ENCODE peak calls at places on chromosomes 1 and 21, in nine cellular contexts. One of them, this sample, is unnamed.

GRCh38 chr1:150543500-150544143 is 5.6 kb upstream of the ADAMTSL4 start:
- DNase-seq in PC-3: no peak
- DNase-seq in AG04450: no peak
- DNase-seq in Panc1: no peak
- DNase-seq in lower lobe of right lung: no peak
- DNase-seq in heart right ventricle: peak; percentile 52
- DNase-seq in uterus: no peak
- DNase-seq in psoas muscle: peak; percentile 82
- DNase-seq in lung: no peak
- DNase-seq in this sample: peak; percentile 83

GRCh38 chr1:207876129-207876528 is 34.8 kb downstream of the CD34 start:
- DNase-seq in PC-3: no peak
- DNase-seq in AG04450: no peak
- DNase-seq in Panc1: no peak
- DNase-seq in lower lobe of right lung: no peak
- DNase-seq in heart right ventricle: no peak
- DNase-seq in uterus: no peak
- DNase-seq in psoas muscle: no peak
- DNase-seq in lung: no peak
- DNase-seq in this sample: no peak

GRCh38 chr1:177246710-177247588 is 76.2 kb downstream of the BRINP2 start:
- DNase-seq in PC-3: peak; percentile 48
- DNase-seq in AG04450: no peak
- DNase-seq in Panc1: no peak
- DNase-seq in lower lobe of right lung: no peak
- DNase-seq in heart right ventricle: no peak
- DNase-seq in uterus: no peak
- DNase-seq in psoas muscle: no peak
- DNase-seq in lung: no peak
- DNase-seq in this sample: no peak

GRCh38 chr1:6347641-6348487 is 45.7 kb downstream of the ACOT7 start:
- DNase-seq in PC-3: peak; percentile 63
- DNase-seq in AG04450: no peak
- DNase-seq in Panc1: peak; percentile 22
- DNase-seq in lower lobe of right lung: no peak
- DNase-seq in heart right ventricle: no peak
- DNase-seq in uterus: no peak
- DNase-seq in psoas muscle: no peak
- DNase-seq in lung: no peak
- DNase-seq in this sample: no peak

GRCh38 chr1:3514404-3514803 is 59.9 kb downstream of the ARHGEF16 start:
- DNase-seq in PC-3: no peak
- DNase-seq in AG04450: no peak
- DNase-seq in Panc1: no peak
- DNase-seq in lower lobe of right lung: no peak
- DNase-seq in heart right ventricle: no peak
- DNase-seq in uterus: no peak
- DNase-seq in psoas muscle: no peak
- DNase-seq in lung: no peak
- DNase-seq in this sample: no peak

GRCh38 chr1:46446646-46447498 is 42.8 kb upstream of the DMBX1 start:
- DNase-seq in PC-3: peak; percentile 84
- DNase-seq in AG04450: peak; percentile 10
- DNase-seq in Panc1: peak; percentile 58
- DNase-seq in lower lobe of right lung: peak; percentile 85
- DNase-seq in heart right ventricle: peak; percentile 78
- DNase-seq in uterus: peak; percentile 56
- DNase-seq in psoas muscle: peak; percentile 71
- DNase-seq in lung: peak; percentile 78
- DNase-seq in this sample: peak; percentile 93

GRCh38 chr1:177744906-177745305 is 225.0 kb downstream of the SEC16B start:
- DNase-seq in PC-3: no peak
- DNase-seq in AG04450: no peak
- DNase-seq in Panc1: no peak
- DNase-seq in lower lobe of right lung: no peak
- DNase-seq in heart right ventricle: no peak
- DNase-seq in uterus: no peak
- DNase-seq in psoas muscle: no peak
- DNase-seq in lung: no peak
- DNase-seq in this sample: no peak

GRCh38 chr1:42529724-42530161 is 66.7 kb downstream of the CCDC30 start:
- DNase-seq in PC-3: peak; percentile 76
- DNase-seq in AG04450: no peak
- DNase-seq in Panc1: peak; percentile 80
- DNase-seq in lower lobe of right lung: no peak
- DNase-seq in heart right ventricle: no peak
- DNase-seq in uterus: no peak
- DNase-seq in psoas muscle: no peak
- DNase-seq in lung: no peak
- DNase-seq in this sample: no peak

GRCh38 chr1:156904187-156904959 is 10.9 kb downstream of the PEAR1 start:
- DNase-seq in PC-3: no peak
- DNase-seq in AG04450: no peak
- DNase-seq in Panc1: no peak
- DNase-seq in lower lobe of right lung: peak; percentile 36
- DNase-seq in heart right ventricle: no peak
- DNase-seq in uterus: no peak
- DNase-seq in psoas muscle: no peak
- DNase-seq in lung: no peak
- DNase-seq in this sample: no peak

GRCh38 chr1:167805041-167805556 is 83.3 kb downstream of the MPZL1 start:
- DNase-seq in PC-3: no peak
- DNase-seq in AG04450: no peak
- DNase-seq in Panc1: no peak
- DNase-seq in lower lobe of right lung: no peak
- DNase-seq in heart right ventricle: no peak
- DNase-seq in uterus: no peak
- DNase-seq in psoas muscle: no peak
- DNase-seq in lung: no peak
- DNase-seq in this sample: no peak

GRCh38 chr1:58931024-58931423 is 147.2 kb upstream of the JUN start:
- DNase-seq in PC-3: no peak
- DNase-seq in AG04450: no peak
- DNase-seq in Panc1: no peak
- DNase-seq in lower lobe of right lung: no peak
- DNase-seq in heart right ventricle: no peak
- DNase-seq in uterus: no peak
- DNase-seq in psoas muscle: no peak
- DNase-seq in lung: no peak
- DNase-seq in this sample: no peak

GRCh38 chr1:57229998-57230397 is 193.9 kb downstream of the DAB1 start:
- DNase-seq in PC-3: no peak
- DNase-seq in AG04450: no peak
- DNase-seq in Panc1: no peak
- DNase-seq in lower lobe of right lung: no peak
- DNase-seq in heart right ventricle: no peak
- DNase-seq in uterus: no peak
- DNase-seq in psoas muscle: no peak
- DNase-seq in lung: no peak
- DNase-seq in this sample: no peak

GRCh38 chr1:234856719-234857310 is 246.8 kb upstream of the IRF2BP2 start:
- DNase-seq in PC-3: no peak
- DNase-seq in AG04450: no peak
- DNase-seq in Panc1: no peak
- DNase-seq in lower lobe of right lung: no peak
- DNase-seq in heart right ventricle: no peak
- DNase-seq in uterus: peak; percentile 47
- DNase-seq in psoas muscle: no peak
- DNase-seq in lung: no peak
- DNase-seq in this sample: no peak

GRCh38 chr21:16061194-16061593 is 331.4 kb downstream of the USP25 start:
- DNase-seq in PC-3: no peak
- DNase-seq in AG04450: no peak
- DNase-seq in Panc1: no peak
- DNase-seq in lower lobe of right lung: no peak
- DNase-seq in heart right ventricle: peak; percentile 5
- DNase-seq in uterus: no peak
- DNase-seq in psoas muscle: no peak
- DNase-seq in lung: no peak
- DNase-seq in this sample: no peak

GRCh38 chr1:231806623-231807470 is 180.3 kb downstream of the DISC1 start:
- DNase-seq in PC-3: peak; percentile 78
- DNase-seq in AG04450: no peak
- DNase-seq in Panc1: no peak
- DNase-seq in lower lobe of right lung: peak; percentile 73
- DNase-seq in heart right ventricle: peak; percentile 51
- DNase-seq in uterus: no peak
- DNase-seq in psoas muscle: peak; percentile 35
- DNase-seq in lung: peak; percentile 54
- DNase-seq in this sample: peak; percentile 76

GRCh38 chr1:23638188-23638619 is 53.4 kb upstream of the RPL11 start:
- DNase-seq in PC-3: no peak
- DNase-seq in AG04450: no peak
- DNase-seq in Panc1: no peak
- DNase-seq in lower lobe of right lung: no peak
- DNase-seq in heart right ventricle: no peak
- DNase-seq in uterus: peak; percentile 36
- DNase-seq in psoas muscle: peak; percentile 39
- DNase-seq in lung: no peak
- DNase-seq in this sample: no peak

GRCh38 chr1:187408217-187409004 is 579.7 kb downstream of the PLA2G4A start:
- DNase-seq in PC-3: no peak
- DNase-seq in AG04450: peak; percentile 8
- DNase-seq in Panc1: no peak
- DNase-seq in lower lobe of right lung: no peak
- DNase-seq in heart right ventricle: no peak
- DNase-seq in uterus: no peak
- DNase-seq in psoas muscle: no peak
- DNase-seq in lung: no peak
- DNase-seq in this sample: no peak

GRCh38 chr21:37742115-37742514 is 174.1 kb downstream of the KCNJ6 start:
- DNase-seq in PC-3: no peak
- DNase-seq in AG04450: no peak
- DNase-seq in Panc1: no peak
- DNase-seq in lower lobe of right lung: no peak
- DNase-seq in heart right ventricle: no peak
- DNase-seq in uterus: no peak
- DNase-seq in psoas muscle: no peak
- DNase-seq in lung: no peak
- DNase-seq in this sample: no peak

GRCh38 chr1:154524881-154525280 is 22.7 kb upstream of the SHE start:
- DNase-seq in PC-3: no peak
- DNase-seq in AG04450: no peak
- DNase-seq in Panc1: no peak
- DNase-seq in lower lobe of right lung: no peak
- DNase-seq in heart right ventricle: no peak
- DNase-seq in uterus: no peak
- DNase-seq in psoas muscle: no peak
- DNase-seq in lung: no peak
- DNase-seq in this sample: no peak

GRCh38 chr1:168920456-168921094 is 185.9 kb upstream of the ATP1B1 start:
- DNase-seq in PC-3: peak; percentile 97
- DNase-seq in AG04450: no peak
- DNase-seq in Panc1: peak; percentile 88
- DNase-seq in lower lobe of right lung: no peak
- DNase-seq in heart right ventricle: no peak
- DNase-seq in uterus: peak; percentile 41
- DNase-seq in psoas muscle: no peak
- DNase-seq in lung: no peak
- DNase-seq in this sample: no peak

GRCh38 chr1:65044411-65044810 is 78.1 kb upstream of the JAK1 start:
- DNase-seq in PC-3: no peak
- DNase-seq in AG04450: no peak
- DNase-seq in Panc1: no peak
- DNase-seq in lower lobe of right lung: no peak
- DNase-seq in heart right ventricle: no peak
- DNase-seq in uterus: no peak
- DNase-seq in psoas muscle: no peak
- DNase-seq in lung: no peak
- DNase-seq in this sample: no peak

GRCh38 chr1:6489383-6489765 is 2.1 kb downstream of the PLEKHG5 start:
- DNase-seq in PC-3: no peak
- DNase-seq in AG04450: no peak
- DNase-seq in Panc1: no peak
- DNase-seq in lower lobe of right lung: no peak
- DNase-seq in heart right ventricle: no peak
- DNase-seq in uterus: no peak
- DNase-seq in psoas muscle: no peak
- DNase-seq in lung: no peak
- DNase-seq in this sample: no peak

GRCh38 chr1:81703352-81703735 is 97.4 kb upstream of the ADGRL2 start:
- DNase-seq in PC-3: peak; percentile 81
- DNase-seq in AG04450: no peak
- DNase-seq in Panc1: no peak
- DNase-seq in lower lobe of right lung: no peak
- DNase-seq in heart right ventricle: no peak
- DNase-seq in uterus: no peak
- DNase-seq in psoas muscle: no peak
- DNase-seq in lung: no peak
- DNase-seq in this sample: no peak
- H3K27ac ChIP-seq in PC-3: peak overlapping the region; percentile 97
- H3K27ac ChIP-seq in AG04450: peak overlapping the region; percentile 75
- H3K27ac ChIP-seq in Panc1: no peak overlapping the region
- H3K27ac ChIP-seq in lower lobe of right lung: no peak overlapping the region
- H3K27ac ChIP-seq in heart right ventricle: no peak overlapping the region
- H3K27ac ChIP-seq in uterus: no peak overlapping the region
- H3K27ac ChIP-seq in psoas muscle: no peak overlapping the region
- H3K27ac ChIP-seq in lung: no peak overlapping the region
- H3K27ac ChIP-seq in this sample: no peak overlapping the region

DNA sequence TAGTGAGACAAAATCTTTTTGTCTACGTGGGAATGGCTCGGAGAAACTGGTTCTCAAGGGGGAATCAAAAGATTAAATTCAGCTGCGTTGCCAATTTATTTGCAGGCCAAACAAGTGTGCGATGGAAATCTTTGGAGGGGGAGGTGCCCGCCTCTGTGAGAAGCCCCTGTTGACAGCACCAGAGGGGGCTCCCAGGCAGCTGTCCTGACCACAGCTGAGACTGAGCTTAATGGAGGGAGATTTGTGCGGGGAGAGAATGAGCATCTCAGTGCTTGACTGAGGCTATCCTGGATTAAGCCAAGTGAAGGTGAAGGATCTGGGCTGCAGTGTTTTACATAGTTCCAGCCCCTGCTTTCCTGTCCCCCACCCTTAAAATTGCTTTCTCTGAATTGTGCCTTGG is 169.7 kb downstream of the ATG4C start:
- DNase-seq in PC-3: no peak
- DNase-seq in AG04450: no peak
- DNase-seq in Panc1: no peak
- DNase-seq in lower lobe of right lung: no peak
- DNase-seq in heart right ventricle: no peak
- DNase-seq in uterus: no peak
- DNase-seq in psoas muscle: no peak
- DNase-seq in lung: no peak
- DNase-seq in this sample: no peak
- H3K4me3 ChIP-seq in PC-3: no peak overlapping the region
- H3K4me3 ChIP-seq in AG04450: no peak overlapping the region
- H3K4me3 ChIP-seq in Panc1: no peak overlapping the region
- H3K4me3 ChIP-seq in lower lobe of right lung: no peak overlapping the region
- H3K4me3 ChIP-seq in heart right ventricle: no peak overlapping the region
- H3K4me3 ChIP-seq in uterus: no peak overlapping the region
- H3K4me3 ChIP-seq in psoas muscle: no peak overlapping the region
- H3K4me3 ChIP-seq in lung: no peak overlapping the region
- H3K4me3 ChIP-seq in this sample: no peak overlapping the region

GRCh38 chr1:175632667-175633066 is 110.7 kb downstream of the TNR start:
- DNase-seq in PC-3: no peak
- DNase-seq in AG04450: no peak
- DNase-seq in Panc1: no peak
- DNase-seq in lower lobe of right lung: no peak
- DNase-seq in heart right ventricle: no peak
- DNase-seq in uterus: no peak
- DNase-seq in psoas muscle: no peak
- DNase-seq in lung: no peak
- DNase-seq in this sample: no peak
- H3K27ac ChIP-seq in PC-3: no peak overlapping the region
- H3K27ac ChIP-seq in AG04450: no peak overlapping the region
- H3K27ac ChIP-seq in Panc1: no peak overlapping the region
- H3K27ac ChIP-seq in lower lobe of right lung: no peak overlapping the region
- H3K27ac ChIP-seq in heart right ventricle: no peak overlapping the region
- H3K27ac ChIP-seq in uterus: no peak overlapping the region
- H3K27ac ChIP-seq in psoas muscle: no peak overlapping the region
- H3K27ac ChIP-seq in lung: no peak overlapping the region
- H3K27ac ChIP-seq in this sample: no peak overlapping the region

GRCh38 chr21:43810505-43811261 is 21.3 kb downstream of the RRP1 start:
- DNase-seq in PC-3: peak; percentile 88
- DNase-seq in AG04450: no peak
- DNase-seq in Panc1: no peak
- DNase-seq in lower lobe of right lung: peak; percentile 94
- DNase-seq in heart right ventricle: peak; percentile 89
- DNase-seq in uterus: peak; percentile 72
- DNase-seq in psoas muscle: peak; percentile 90
- DNase-seq in lung: peak; percentile 92
- DNase-seq in this sample: peak; percentile 93
- H3K4me3 ChIP-seq in PC-3: no peak overlapping the region
- H3K4me3 ChIP-seq in AG04450: no peak overlapping the region
- H3K4me3 ChIP-seq in Panc1: no peak overlapping the region
- H3K4me3 ChIP-seq in lower lobe of right lung: peak overlapping the region; percentile 47
- H3K4me3 ChIP-seq in heart right ventricle: no peak overlapping the region
- H3K4me3 ChIP-seq in uterus: no peak overlapping the region
- H3K4me3 ChIP-seq in psoas muscle: peak overlapping the region; percentile 39
- H3K4me3 ChIP-seq in lung: no peak overlapping the region
- H3K4me3 ChIP-seq in this sample: no peak overlapping the region

This sample was measured in aorta.